ENCODE peak calls at places on chromosomes 3 and 15, in four cellular contexts. H is stimulated activated naive CD8-positive, alpha-beta T cell treated with anti-CD3 and anti-CD28 coated beads, Interleukin-15, Interleukin-2, amounts not matched to agents 100 U/mL and 50 U/mL, for 24 hours; W is cerebellar cortex; C is RPMI7951. K is an unnamed sample.
A peak's percentile ranks its signal among the peaks of the same experiment; 100 is the strongest.

GRCh38 chr15:69544349-69545113 is 91.9 kb downstream of the RPLP1 start:
- DNase-seq in C (no peak), H (no peak), W (no peak), K (no peak)

GRCh38 chr3:194404365-194405140 is 5.5 kb upstream of the GP5 start:
- DNase-seq in H (peak; percentile 37), C (peak; percentile 58), W (peak; percentile 62), K (no peak)

GRCh38 chr3:131602011-131602779 is 99.4 kb upstream of the MRPL3 start:
- DNase-seq in C (peak; percentile 8), W (no peak), H (no peak), K (no peak)

GRCh38 chr15:68550498-68551295 is 28.1 kb upstream of the CORO2B start:
- DNase-seq in C (peak; percentile 45), H (peak; percentile 84), W (peak; percentile 83), K (peak; percentile 57)

GRCh38 chr3:86047329-86047625 is 943.7 kb downstream of the VGLL3 start:
- DNase-seq in W (no peak), C (no peak), H (no peak), K (no peak)

GRCh38 chr3:178845446-178846118 is 226.0 kb downstream of the ZMAT3 start:
- DNase-seq in W (no peak), H (no peak), C (peak; percentile 35), K (no peak)

GRCh38 chr3:150725548-150725947 is 21.8 kb upstream of the ERICH6 start:
- DNase-seq in C (no peak), W (no peak), H (no peak), K (no peak)

GRCh38 chr15:95857124-95857757 is 473.3 kb upstream of the NR2F2 start:
- DNase-seq in H (no peak), W (no peak), C (peak; percentile 49), K (no peak)

GRCh38 chr15:57496946-57497944 is 94.5 kb upstream of the MYZAP start:
- DNase-seq in H (no peak), C (no peak), W (no peak), K (no peak)

GRCh38 chr3:129486057-129487035 is 42.1 kb upstream of the RHO start:
- DNase-seq in C (peak; percentile 61), W (no peak), H (no peak), K (no peak)

GRCh38 chr3:86420990-86421739 is 569.8 kb downstream of the VGLL3 start:
- DNase-seq in C (no peak), W (no peak), H (no peak), K (no peak)

GRCh38 chr3:66572938-66573710 is 72.3 kb upstream of the LRIG1 start:
- DNase-seq in C (peak; percentile 47), H (peak; percentile 14), W (peak; percentile 14), K (no peak)

GRCh38 chr3:39118079-39118478 is 10.6 kb downstream of the TTC21A start:
- DNase-seq in C (no peak), H (no peak), W (no peak), K (no peak)

GRCh38 chr3:161221881-161222600 is 930 bp downstream of the NMD3 start:
- DNase-seq in H (peak; percentile 10), W (peak; percentile 39), C (peak; percentile 41), K (no peak)

GRCh38 chr3:48711727-48712126 is 5.3 kb downstream of the IP6K2 start:
- DNase-seq in W (no peak), C (no peak), H (no peak), K (no peak)

GRCh38 chr3:146783446-146783845 is 178.3 kb upstream of the PLSCR5 start:
- DNase-seq in H (no peak), C (no peak), W (no peak), K (no peak)

GRCh38 chr15:35000511-35000910 is 12.4 kb upstream of the ZNF770 start:
- DNase-seq in W (no peak), C (peak; percentile 85), H (no peak), K (no peak)

GRCh38 chr3:147410518-147411234 is 1.5 kb downstream of the ZIC1 start:
- DNase-seq in H (no peak), W (no peak), C (no peak), K (no peak)

GRCh38 chr15:49134683-49135341 is 20.6 kb downstream of the COPS2 start:
- DNase-seq in H (no peak), C (no peak), W (no peak), K (no peak)

GRCh38 chr15:67953286-67953685 is 100.8 kb upstream of the PIAS1 start:
- DNase-seq in H (no peak), C (no peak), W (no peak), K (no peak)

GRCh38 chr3:46276497-46277099 is 34.3 kb downstream of the CCR3 start:
- DNase-seq in H (peak; percentile 81), W (peak; percentile 15), C (peak; percentile 49), K (peak; percentile 72)

GRCh38 chr3:194123735-194124134 is 12.2 kb upstream of the HES1 start:
- DNase-seq in W (no peak), C (no peak), H (no peak), K (no peak)

GRCh38 chr3:65318231-65318630 is 630.4 kb upstream of the ADAMTS9 start:
- DNase-seq in C (no peak), H (no peak), W (no peak), K (no peak)

GRCh38 chr3:72085036-72085435 is 300.1 kb upstream of the PROK2 start:
- DNase-seq in C (no peak), W (no peak), H (no peak), K (no peak)

GRCh38 chr15:78715930-78716329 is 74.9 kb upstream of the CHRNB4 start:
- DNase-seq in W (no peak), C (peak; percentile 66), H (no peak), K (no peak)

GRCh38 chr15:63197626-63198025 is 8.2 kb downstream of the RAB8B start:
- DNase-seq in W (no peak), C (no peak), H (no peak), K (no peak)

GRCh38 chr3:12961007-12961725 is 112.1 kb downstream of the IQSEC1 start:
- DNase-seq in W (no peak), H (no peak), C (no peak), K (no peak)

GRCh38 chr3:188164248-188164687 is 10.3 kb downstream of the LPP start:
- DNase-seq in H (no peak), C (peak; percentile 38), W (no peak), K (no peak)

GRCh38 chr3:183172051-183172639 is 9.6 kb upstream of the LAMP3 start:
- DNase-seq in C (no peak), H (no peak), W (no peak), K (no peak)

GRCh38 chr3:44509393-44509921 is 32.0 kb upstream of the ZNF445 start:
- DNase-seq in H (no peak), C (peak; percentile 17), W (peak; percentile 3), K (no peak)

K was measured in activated T-helper 9 cell treated with anti-CD3 and anti-CD28 coated beads, Interleukin-2, amount 50 U/mL, for 16 hours.